ENCODE peak calls at places on chromosome 2, in five cellular contexts. One of them, this sample, is unnamed.

GRCh38 chr2:10339647-10340592 is 37.2 kb downstream of the HPCAL1 start:
- DNase-seq in HL-60: no peak
- DNase-seq in K562: no peak
- DNase-seq in HepG2: no peak
- DNase-seq in GM12878: no peak
- DNase-seq in this sample: no peak

GRCh38 chr2:106257135-106257534 is 63.0 kb upstream of the UXS1 start:
- DNase-seq in GM12878: no peak
- DNase-seq in K562: no peak
- DNase-seq in HL-60: no peak
- DNase-seq in HepG2: no peak
- DNase-seq in this sample: no peak

GRCh38 chr2:205680067-205680466 is 2.2 kb upstream of the NRP2 start:
- DNase-seq in GM12878: no peak
- DNase-seq in K562: peak; percentile 48
- DNase-seq in HL-60: no peak
- DNase-seq in HepG2: peak; percentile 76
- DNase-seq in this sample: peak; percentile 70

GRCh38 chr2:149098722-149099121 is 60.2 kb downstream of the LYPD6B start:
- DNase-seq in HL-60: no peak
- DNase-seq in K562: no peak
- DNase-seq in HepG2: no peak
- DNase-seq in GM12878: no peak
- DNase-seq in this sample: no peak

GRCh38 chr2:48120759-48121242 is 214.5 kb upstream of the FBXO11 start:
- DNase-seq in K562: peak; percentile 64
- DNase-seq in HL-60: peak; percentile 95
- DNase-seq in HepG2: no peak
- DNase-seq in GM12878: no peak
- DNase-seq in this sample: no peak

GRCh38 chr2:137721733-137722132 is 242.5 kb upstream of the HNMT start:
- DNase-seq in HL-60: no peak
- DNase-seq in K562: no peak
- DNase-seq in HepG2: no peak
- DNase-seq in GM12878: no peak
- DNase-seq in this sample: no peak

GRCh38 chr2:84805250-84805917 is 75.5 kb downstream of the TRABD2A start:
- DNase-seq in HL-60: no peak
- DNase-seq in HepG2: no peak
- DNase-seq in GM12878: no peak
- DNase-seq in K562: no peak
- DNase-seq in this sample: no peak

GRCh38 chr2:202717598-202718310 is 83.0 kb downstream of the FAM117B start:
- DNase-seq in HepG2: no peak
- DNase-seq in HL-60: no peak
- DNase-seq in GM12878: no peak
- DNase-seq in K562: no peak
- DNase-seq in this sample: no peak

GRCh38 chr2:231321556-231322334 is 73.8 kb upstream of the B3GNT7 start:
- DNase-seq in HL-60: peak; percentile 89
- DNase-seq in K562: no peak
- DNase-seq in HepG2: no peak
- DNase-seq in GM12878: no peak
- DNase-seq in this sample: no peak

DNA sequence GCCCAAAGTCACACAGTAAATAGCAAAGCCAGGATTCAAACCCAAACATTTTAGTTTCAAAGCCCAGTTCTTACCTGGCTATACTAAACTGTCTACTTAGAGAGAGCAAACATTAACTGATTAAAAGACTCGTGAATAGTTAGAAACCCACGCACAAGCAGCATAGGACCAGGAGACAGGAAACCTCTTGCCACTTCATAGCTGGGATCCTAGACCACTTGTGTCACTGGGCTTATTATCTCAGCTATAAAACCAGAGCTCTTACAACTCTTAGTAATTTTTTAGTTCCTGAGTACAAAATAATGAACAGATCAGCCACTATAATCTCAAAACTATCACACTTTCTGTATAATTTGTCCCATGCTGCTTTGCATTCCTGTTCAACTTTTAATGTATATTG is 2.4 kb upstream of the AAK1 start:
- DNase-seq in HepG2: no peak
- DNase-seq in HL-60: no peak
- DNase-seq in GM12878: no peak
- DNase-seq in K562: no peak
- DNase-seq in this sample: no peak
- TF ChIP-seq GABPA in HepG2: no peak
- TF ChIP-seq GABPA in HL-60: no peak
- TF ChIP-seq GABPA in GM12878: no peak
- TF ChIP-seq GABPA in K562: no peak
- TF ChIP-seq GABPA in this sample: no peak

DNA sequence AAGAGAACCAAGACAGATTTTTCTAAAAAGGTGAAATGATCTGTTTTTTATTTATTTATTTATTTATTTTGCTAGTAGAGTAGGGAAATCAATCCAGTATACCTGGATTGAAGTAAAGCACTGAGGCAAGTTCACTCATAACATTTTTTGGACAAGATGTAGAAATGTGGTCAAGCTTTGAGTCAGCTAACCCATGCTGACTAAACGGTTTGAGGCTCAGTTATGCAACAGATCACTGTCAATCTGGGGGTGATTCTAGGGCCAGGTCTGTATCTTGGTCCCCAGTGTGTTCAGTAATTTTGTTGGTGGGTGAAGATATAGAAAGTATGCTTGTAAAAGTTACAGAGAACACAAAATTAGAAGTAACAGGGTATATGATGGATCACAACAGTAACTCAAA is 60.2 kb downstream of the RMDN2 start:
- DNase-seq in K562: no peak
- DNase-seq in GM12878: peak; percentile 20
- DNase-seq in HepG2: no peak
- DNase-seq in HL-60: peak; percentile 50
- DNase-seq in this sample: no peak
- TF ChIP-seq GABPA in K562: no peak
- TF ChIP-seq GABPA in GM12878: no peak
- TF ChIP-seq GABPA in HepG2: no peak
- TF ChIP-seq GABPA in HL-60: no peak
- TF ChIP-seq GABPA in this sample: no peak

DNA sequence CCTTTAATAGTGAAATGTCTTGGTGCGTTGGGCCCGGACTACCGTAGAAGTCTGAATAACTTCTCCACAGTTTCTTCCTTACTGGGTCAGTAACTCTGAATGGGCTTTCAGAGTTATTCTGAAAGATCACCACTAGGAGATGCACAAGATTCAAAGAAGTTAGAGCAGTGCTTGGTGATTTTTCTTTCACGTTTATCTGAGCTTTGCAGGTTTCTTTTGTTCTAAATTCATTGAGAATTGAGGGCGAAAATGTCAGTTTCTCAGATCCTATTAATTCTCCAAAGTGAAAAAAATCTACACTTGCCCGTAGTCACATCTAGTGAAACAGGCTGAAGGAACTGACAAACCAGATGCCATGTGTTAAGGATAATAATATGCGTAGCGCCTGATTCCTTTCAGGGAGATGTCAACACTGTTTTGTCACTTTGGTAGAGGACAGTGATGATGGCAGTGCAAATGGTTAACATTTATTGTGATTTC is 70.1 kb downstream of the QPCT start:
- DNase-seq in HL-60: no peak
- DNase-seq in HepG2: peak; percentile 39
- DNase-seq in GM12878: peak; percentile 53
- DNase-seq in K562: peak; percentile 50
- DNase-seq in this sample: peak; percentile 72
- TF ChIP-seq GABPA in HL-60: no peak
- TF ChIP-seq GABPA in HepG2: no peak
- TF ChIP-seq GABPA in GM12878: no peak
- TF ChIP-seq GABPA in K562: no peak
- TF ChIP-seq GABPA in this sample: no peak

DNA sequence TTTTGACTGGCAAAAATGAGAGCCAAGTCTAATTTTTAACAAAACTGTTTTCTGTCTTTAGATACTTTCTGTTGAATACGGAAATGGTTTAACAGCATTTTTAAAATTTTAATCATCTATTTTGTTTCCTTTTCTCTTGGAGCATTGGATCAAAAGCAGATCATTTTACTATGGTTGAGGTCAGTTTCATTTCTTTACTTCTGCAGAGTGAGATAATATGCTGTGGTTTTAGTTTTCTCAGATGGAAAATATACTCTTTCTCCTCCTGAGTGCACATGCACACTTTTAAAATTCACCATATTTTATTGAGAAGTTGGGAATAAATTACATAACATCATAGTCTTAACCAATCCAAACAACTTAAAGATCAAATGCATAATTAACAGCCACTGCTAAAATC is 283.3 kb downstream of the SLC8A1 start:
- DNase-seq in K562: no peak
- DNase-seq in HL-60: no peak
- DNase-seq in HepG2: no peak
- DNase-seq in GM12878: no peak
- DNase-seq in this sample: no peak
- TF ChIP-seq GABPA in K562: no peak
- TF ChIP-seq GABPA in HL-60: no peak
- TF ChIP-seq GABPA in HepG2: no peak
- TF ChIP-seq GABPA in GM12878: no peak
- TF ChIP-seq GABPA in this sample: no peak

GRCh38 chr2:240632291-240632670 is 7.0 kb downstream of the GPR35 start:
- DNase-seq in HepG2: no peak
- DNase-seq in K562: no peak
- DNase-seq in HL-60: no peak
- DNase-seq in GM12878: no peak
- DNase-seq in this sample: peak; percentile 9
- TF ChIP-seq GABPA in HepG2: no peak
- TF ChIP-seq GABPA in K562: no peak
- TF ChIP-seq GABPA in HL-60: no peak
- TF ChIP-seq GABPA in GM12878: no peak
- TF ChIP-seq GABPA in this sample: no peak

GRCh38 chr2:191783416-191783815 is 63.5 kb downstream of the CAVIN2 start:
- DNase-seq in K562: no peak
- DNase-seq in HepG2: no peak
- DNase-seq in GM12878: no peak
- DNase-seq in HL-60: no peak
- DNase-seq in this sample: no peak
- TF ChIP-seq GABPA in K562: no peak
- TF ChIP-seq GABPA in HepG2: no peak
- TF ChIP-seq GABPA in GM12878: no peak
- TF ChIP-seq GABPA in HL-60: no peak
- TF ChIP-seq GABPA in this sample: no peak

GRCh38 chr2:1504311-1504750 is 91.1 kb downstream of the TPO start:
- DNase-seq in HepG2: no peak
- DNase-seq in K562: no peak
- DNase-seq in HL-60: no peak
- DNase-seq in GM12878: no peak
- DNase-seq in this sample: no peak

GRCh38 chr2:1502891-1503304 is 89.6 kb downstream of the TPO start:
- DNase-seq in K562: no peak
- DNase-seq in HepG2: no peak
- DNase-seq in GM12878: no peak
- DNase-seq in HL-60: no peak
- DNase-seq in this sample: no peak

GRCh38 chr2:1501991-1502390 is 88.7 kb downstream of the TPO start:
- DNase-seq in K562: no peak
- DNase-seq in GM12878: no peak
- DNase-seq in HepG2: no peak
- DNase-seq in HL-60: no peak
- DNase-seq in this sample: no peak

GRCh38 chr2:1503471-1504310 is 90.4 kb downstream of the TPO start:
- DNase-seq in GM12878: no peak
- DNase-seq in K562: no peak
- DNase-seq in HepG2: no peak
- DNase-seq in HL-60: no peak
- DNase-seq in this sample: no peak

GRCh38 chr2:1505031-1505441 is 91.8 kb downstream of the TPO start:
- DNase-seq in K562: no peak
- DNase-seq in HepG2: no peak
- DNase-seq in GM12878: no peak
- DNase-seq in HL-60: no peak
- DNase-seq in this sample: no peak
- TF ChIP-seq GABPA in K562: no peak
- TF ChIP-seq GABPA in HepG2: no peak
- TF ChIP-seq GABPA in GM12878: no peak
- TF ChIP-seq GABPA in HL-60: no peak
- TF ChIP-seq GABPA in this sample: no peak

GRCh38 chr2:182672471-182673165 is 43.4 kb upstream of the DNAJC10 start:
- DNase-seq in HL-60: no peak
- DNase-seq in GM12878: no peak
- DNase-seq in HepG2: no peak
- DNase-seq in K562: no peak
- DNase-seq in this sample: no peak
- TF ChIP-seq GABPA in HL-60: no peak
- TF ChIP-seq GABPA in GM12878: no peak
- TF ChIP-seq GABPA in HepG2: no peak
- TF ChIP-seq GABPA in K562: no peak
- TF ChIP-seq GABPA in this sample: no peak

GRCh38 chr2:237549216-237550056 is 16.9 kb upstream of the PRLH start:
- DNase-seq in HepG2: peak; percentile 59
- DNase-seq in GM12878: no peak
- DNase-seq in HL-60: no peak
- DNase-seq in K562: no peak
- DNase-seq in this sample: no peak

GRCh38 chr2:237550057-237550415 is 16.3 kb upstream of the PRLH start:
- DNase-seq in HepG2: no peak
- DNase-seq in K562: no peak
- DNase-seq in GM12878: no peak
- DNase-seq in HL-60: no peak
- DNase-seq in this sample: no peak

GRCh38 chr2:237547841-237548416 is 18.4 kb upstream of the PRLH start:
- DNase-seq in HepG2: peak; percentile 30
- DNase-seq in K562: no peak
- DNase-seq in GM12878: no peak
- DNase-seq in HL-60: no peak
- DNase-seq in this sample: no peak

GRCh38 chr2:237546876-237547395 is 19.4 kb upstream of the PRLH start:
- DNase-seq in HepG2: no peak
- DNase-seq in K562: no peak
- DNase-seq in HL-60: no peak
- DNase-seq in GM12878: no peak
- DNase-seq in this sample: no peak

DNA sequence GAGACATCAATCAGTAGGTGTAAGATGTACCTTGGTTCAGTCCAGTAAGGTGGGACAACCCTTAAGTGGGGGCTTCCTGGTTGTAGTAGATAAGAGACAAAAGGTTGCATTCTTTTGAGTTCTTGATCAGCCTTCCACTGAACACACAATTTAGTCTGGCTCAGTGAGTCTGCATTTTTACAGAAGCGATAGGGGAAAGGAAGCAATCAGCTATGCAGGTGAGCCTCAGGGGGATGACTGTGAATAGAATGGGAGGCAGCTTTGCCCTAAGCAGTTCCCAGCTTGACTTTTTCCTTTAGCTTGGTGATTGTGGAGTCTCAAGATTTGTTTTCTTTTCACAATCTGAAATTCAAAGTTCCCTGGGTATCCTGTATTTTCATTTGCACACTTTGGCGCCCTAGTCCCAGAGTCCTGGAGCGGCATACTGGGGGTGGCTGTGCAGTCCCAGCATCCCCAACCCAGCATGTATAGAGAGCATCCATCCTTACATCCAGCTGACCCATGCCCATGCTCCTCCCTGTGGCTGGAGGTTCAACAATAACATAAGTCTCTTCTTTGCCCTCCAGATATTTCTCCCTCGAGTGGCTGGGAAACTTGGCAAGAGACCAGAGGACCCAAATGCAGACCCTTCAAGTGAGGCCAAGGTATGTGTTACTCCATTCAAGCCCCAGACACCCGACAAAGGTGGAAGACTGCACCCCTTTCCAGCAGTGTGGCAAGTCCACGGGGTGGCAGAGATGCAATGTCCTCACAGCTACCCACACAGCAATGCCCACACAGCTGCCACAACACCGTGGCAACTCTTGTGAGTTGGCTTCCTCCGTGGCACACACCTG is 20.1 kb upstream of the PRLH start:
- DNase-seq in GM12878: no peak
- DNase-seq in HL-60: no peak
- DNase-seq in K562: no peak
- DNase-seq in HepG2: no peak
- DNase-seq in this sample: no peak
- TF ChIP-seq GABPA in GM12878: no peak
- TF ChIP-seq GABPA in HL-60: no peak
- TF ChIP-seq GABPA in K562: no peak
- TF ChIP-seq GABPA in HepG2: no peak
- TF ChIP-seq GABPA in this sample: no peak